ENCODE peak calls at places on chromosomes 2 and 18, in four cellular contexts. F, W, G and X are unnamed samples.

GRCh38 chr2:227430644-227431043 is 41.3 kb upstream of the AGFG1 start:
- DNase-seq in G (no peak), F (no peak), W (no peak), X (no peak)

GRCh38 chr2:186058604-186059003 is 320.0 kb downstream of the FSIP2 start:
- DNase-seq in F (no peak), G (peak; percentile 54), W (no peak), X (no peak)

GRCh38 chr18:12423820-12424219 is 16.1 kb downstream of the PRELID3A start:
- DNase-seq in F (no peak), G (no peak), W (no peak), X (no peak)

GRCh38 chr2:105187531-105187930 is 54.0 kb upstream of the GPR45 start:
- DNase-seq in F (no peak), G (no peak), W (no peak), X (no peak)

GRCh38 chr2:119734051-119734450 is 25.7 kb upstream of the PTPN4 start:
- DNase-seq in G (no peak), W (no peak), F (no peak), X (no peak)

GRCh38 chr2:137969418-137969765 is 5.1 kb downstream of the HNMT start:
- DNase-seq in W (no peak), F (no peak), G (no peak), X (no peak)

GRCh38 chr2:23404426-23404825 is 19.4 kb downstream of the KLHL29 start:
- DNase-seq in W (no peak), F (no peak), G (peak; percentile 70), X (peak; percentile 65)

GRCh38 chr2:54073796-54074195 is 41.6 kb upstream of the ACYP2 start:
- DNase-seq in G (no peak), F (no peak), W (no peak), X (peak; percentile 24)

GRCh38 chr2:201357216-201357615 is at the start of gene FLACC1:
- DNase-seq in G (peak; percentile 94), F (no peak), W (no peak), X (peak; percentile 26)

GRCh38 chr18:56248613-56249235 is 389.7 kb downstream of the TXNL1 start:
- DNase-seq in F (no peak), W (no peak), G (no peak), X (no peak)

GRCh38 chr2:64750817-64751285 is 97.1 kb upstream of the SERTAD2 start:
- DNase-seq in W (peak; percentile 98), G (peak; percentile 98), F (peak; percentile 99), X (peak; percentile 100)

GRCh38 chr18:58669731-58670379 is 1.4 kb upstream of the MALT1 start:
- DNase-seq in W (no peak), F (no peak), G (no peak), X (no peak)
- H3K4me3 ChIP-seq in W (no peak overlapping the region), F (no peak overlapping the region), G (peak overlapping the region; percentile 90), X (no peak overlapping the region)

DNA sequence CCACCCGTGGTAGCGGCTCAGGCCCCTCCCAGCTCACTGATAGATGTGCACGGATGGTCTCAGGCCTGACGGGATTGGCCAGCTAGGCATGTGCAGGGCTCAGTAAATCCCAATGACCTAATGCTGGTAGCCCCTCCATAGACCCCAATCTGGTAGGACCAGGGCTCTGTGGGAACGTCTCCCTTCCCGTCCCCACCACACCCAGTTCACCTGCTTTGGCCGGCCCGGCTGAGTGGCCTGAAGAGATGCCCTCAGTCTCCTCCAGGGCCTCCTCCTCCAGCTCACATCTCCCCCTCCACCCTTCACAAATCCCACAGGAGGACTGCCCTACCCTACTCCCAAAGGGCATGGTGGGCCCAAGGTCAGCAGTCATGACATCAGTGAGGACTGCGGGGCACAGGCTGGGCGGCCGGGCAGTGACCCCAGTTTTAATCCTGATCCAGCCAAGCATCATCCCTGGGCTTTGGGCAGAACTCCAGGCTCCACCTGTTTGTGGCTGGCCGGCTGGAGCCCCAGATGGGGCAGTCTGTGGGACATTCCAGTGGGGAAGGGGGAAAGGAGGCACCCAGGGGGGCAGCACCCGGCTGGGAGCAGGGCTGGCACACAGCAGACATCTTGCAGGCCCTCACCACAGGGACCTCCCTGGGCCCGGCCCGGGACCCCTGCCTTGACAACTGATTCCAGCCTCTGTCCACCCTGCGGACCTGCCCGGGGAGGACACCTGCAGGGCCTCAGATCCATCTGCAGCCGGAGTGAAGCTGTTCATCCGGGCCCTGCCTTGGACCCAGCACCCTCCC is 2.3 kb downstream of the KIF1A start:
- DNase-seq in W (no peak), F (no peak), G (no peak), X (no peak)
- H3K27me3 ChIP-seq in W (peaks cover 20% of the 10 kb centered on the region), F (peaks cover 15% of the 10 kb centered on the region), G (peaks cover 13% of the 10 kb centered on the region), X (peaks cover 38% of the 10 kb centered on the region)

GRCh38 chr2:191845876-191846786 is 757 bp downstream of the CAVIN2 start:
- DNase-seq in G (no peak), W (no peak), F (no peak), X (no peak)
- H3K4me3 ChIP-seq in G (no peak overlapping the region), W (no peak overlapping the region), F (peak overlapping the region; percentile 48), X (peak overlapping the region; percentile 34)

DNA sequence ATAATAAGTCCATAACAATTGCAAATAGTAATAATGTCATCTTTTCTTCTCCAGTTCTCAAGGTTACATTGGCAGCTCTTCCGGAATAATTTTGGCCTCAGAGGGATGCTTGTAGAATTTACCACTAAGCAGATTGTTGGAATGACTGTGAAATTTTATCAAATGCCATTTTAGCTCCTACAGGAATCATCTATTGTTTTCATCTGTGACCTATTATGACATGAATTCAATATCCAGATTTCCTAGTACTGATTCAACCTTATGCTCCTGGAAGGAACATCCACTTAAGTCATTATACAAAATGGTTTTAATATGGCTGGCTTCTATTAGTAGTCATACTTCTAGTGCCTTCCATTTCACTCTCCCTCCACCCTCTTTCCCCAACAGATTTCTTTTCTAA is 200.0 kb downstream of the DNER start:
- DNase-seq in W (no peak), G (no peak), F (no peak), X (no peak)
- H3K27me3 ChIP-seq in W (no peaks in the 10 kb centered on the region), G (no peaks in the 10 kb centered on the region), F (no peaks in the 10 kb centered on the region), X (peaks cover 5% of the 10 kb centered on the region)

GRCh38 chr2:233060500-233061006 is 411 bp downstream of the INPP5D start:
- DNase-seq in W (no peak), G (no peak), F (no peak), X (no peak)

GRCh38 chr2:233061007-233061590 is 957 bp downstream of the INPP5D start:
- DNase-seq in F (no peak), W (no peak), G (no peak), X (no peak)

GRCh38 chr2:233062447-233062842 is 2.3 kb downstream of the INPP5D start:
- DNase-seq in W (no peak), F (no peak), G (no peak), X (no peak)

GRCh38 chr2:233062946-233063268 is 2.8 kb downstream of the INPP5D start:
- DNase-seq in W (no peak), F (no peak), G (no peak), X (no peak)

DNA sequence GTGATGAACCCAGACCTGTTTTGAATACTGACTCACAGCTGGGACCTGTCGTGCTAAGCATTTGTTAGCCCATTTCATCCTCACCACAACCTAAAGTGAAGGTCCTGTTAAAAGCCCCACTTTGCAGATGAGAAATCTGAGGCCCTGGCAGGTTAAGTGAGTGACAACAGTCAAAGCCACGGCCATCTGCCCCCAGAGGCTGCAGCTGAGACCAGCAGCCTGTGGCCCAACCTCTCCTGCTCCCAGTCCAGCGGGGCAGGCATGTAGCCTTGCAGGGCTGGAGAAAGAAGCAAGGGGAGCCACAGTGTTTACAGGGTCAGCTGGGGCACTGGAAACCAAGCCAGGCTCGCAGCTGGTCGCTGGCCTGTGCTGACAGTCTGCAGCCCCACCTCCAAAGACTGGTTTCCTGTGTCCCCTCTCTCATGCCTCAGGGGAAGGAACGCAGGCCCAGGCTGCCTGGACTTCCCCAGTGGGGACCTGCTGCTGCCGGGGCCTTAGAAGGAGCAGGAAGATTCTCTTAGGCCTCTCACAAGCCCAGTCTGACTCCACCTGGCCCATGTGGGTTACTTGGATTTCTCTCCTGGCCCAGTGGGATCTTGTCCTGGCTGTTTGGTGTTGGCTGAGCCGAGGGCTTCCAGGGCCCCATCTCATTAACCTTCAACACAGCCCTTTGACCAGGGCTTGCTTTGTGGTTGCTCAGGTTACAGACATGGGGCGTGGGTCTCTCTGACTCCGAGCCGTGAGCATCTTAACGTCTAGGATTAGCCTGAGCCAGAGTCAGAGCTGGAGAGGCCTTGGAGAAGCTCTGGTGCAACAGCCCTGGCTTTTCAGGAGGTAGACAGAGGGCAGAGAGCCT is 1.7 kb downstream of the INPP5D start:
- DNase-seq in W (peak; percentile 41), G (peak; percentile 38), F (no peak), X (no peak)
- H3K4me3 ChIP-seq in W (peak overlapping the region; percentile 83), G (no peak overlapping the region), F (peak overlapping the region; percentile 6), X (no peak overlapping the region)